ENCODE peak calls at places on chromosome X, in nine cellular contexts. K, N, P, Q, B, E, X, J and Y are unnamed samples.

GRCh38 chrX:17529349-17529748 is 154.3 kb downstream of the NHS start:
- DNase-seq in N (no peak), P (no peak), B (no peak), E (no peak), J (no peak), K (no peak), Q (no peak), X (no peak), Y (no peak)

GRCh38 chrX:150692837-150693781 is at the start of gene MTMR1:
- DNase-seq in K (peak; percentile 56), Q (peak; percentile 43), P (peak; percentile 69), X (peak; percentile 61), B (no peak), N (peak; percentile 17), J (no peak), E (peak; percentile 89), Y (peak; percentile 16)

GRCh38 chrX:11664211-11664888 is 1.4 kb downstream of the ARHGAP6 start:
- DNase-seq in E (no peak), Q (no peak), B (no peak), P (no peak), N (peak; percentile 16), X (no peak), J (no peak), K (no peak), Y (no peak)

GRCh38 chrX:106363214-106363613 is 195.1 kb downstream of the PWWP3B start:
- DNase-seq in B (no peak), E (no peak), X (no peak), N (no peak), J (no peak), Q (no peak), P (no peak), K (no peak), Y (no peak)

GRCh38 chrX:15686818-15687685 is 22.4 kb upstream of the CLTRN start:
- DNase-seq in X (peak; percentile 46), E (no peak), Q (peak; percentile 73), N (peak; percentile 56), B (peak; percentile 68), P (no peak), J (peak; percentile 3), K (peak; percentile 18), Y (peak; percentile 66)

GRCh38 chrX:11532291-11533075 is 133.2 kb downstream of the ARHGAP6 start:
- DNase-seq in E (no peak), J (no peak), N (peak; percentile 51), Q (no peak), K (no peak), B (no peak), X (no peak), P (no peak), Y (no peak)

GRCh38 chrX:95903490-95903889 is 781.2 kb upstream of the DIAPH2 start:
- DNase-seq in P (no peak), X (no peak), N (peak; percentile 74), E (no peak), B (no peak), J (no peak), K (no peak), Q (peak; percentile 8), Y (no peak)

GRCh38 chrX:6279277-6279909 is 50.7 kb upstream of the NLGN4X start:
- DNase-seq in P (no peak), Q (no peak), B (no peak), N (no peak), J (no peak), E (no peak), K (no peak), X (no peak), Y (no peak)

GRCh38 chrX:153622661-153623309 is 23.8 kb upstream of the CCNQ start:
- DNase-seq in J (no peak), K (no peak), X (no peak), P (no peak), N (no peak), Q (no peak), B (no peak), E (no peak), Y (no peak)

GRCh38 chrX:57329008-57329407 is 42.5 kb downstream of the FAAH2 start:
- DNase-seq in Q (no peak), J (no peak), X (no peak), N (peak; percentile 23), B (no peak), E (no peak), P (no peak), K (no peak), Y (no peak)

GRCh38 chrX:150581093-150581775 is 12.8 kb downstream of the MTM1 start:
- DNase-seq in X (no peak), N (no peak), Q (no peak), K (no peak), E (no peak), J (no peak), P (no peak), B (peak; percentile 72), Y (no peak)